ENCODE peak calls at places on chromosomes 4 and X, in ten cellular contexts. One of them, this sample, is unnamed.

GRCh38 chr4:184395451-184395917 is 78.9 kb downstream of the IRF2 start:
- DNase-seq in mesothelial cell of epicardium: no peak
- DNase-seq in MCF 10A: no peak
- DNase-seq in fibroblast of the aortic adventitia: no peak
- DNase-seq in GM10248: no peak
- DNase-seq in tibial nerve: no peak
- DNase-seq in GM13976: peak
- DNase-seq in brain microvascular endothelial cell: no peak
- DNase-seq in OCI-LY7: no peak
- DNase-seq in HCT116: no peak
- DNase-seq in this sample: no peak

GRCh38 chrX:47093248-47093647 is 15.0 kb downstream of the RGN start:
- DNase-seq in mesothelial cell of epicardium: no peak
- DNase-seq in MCF 10A: peak
- DNase-seq in fibroblast of the aortic adventitia: peak
- DNase-seq in GM10248: no peak
- DNase-seq in tibial nerve: no peak
- DNase-seq in GM13976: peak
- DNase-seq in brain microvascular endothelial cell: peak
- DNase-seq in OCI-LY7: peak
- DNase-seq in HCT116: peak
- DNase-seq in this sample: no peak

GRCh38 chr4:151402150-151402865 is 6.7 kb upstream of the FHIP1A start:
- DNase-seq in mesothelial cell of epicardium: no peak
- DNase-seq in MCF 10A: no peak
- DNase-seq in fibroblast of the aortic adventitia: no peak
- DNase-seq in GM10248: no peak
- DNase-seq in tibial nerve: no peak
- DNase-seq in GM13976: no peak
- DNase-seq in brain microvascular endothelial cell: no peak
- DNase-seq in OCI-LY7: no peak
- DNase-seq in HCT116: no peak
- DNase-seq in this sample: no peak

GRCh38 chr4:120589787-120590186 is 332.7 kb downstream of the PRDM5 start:
- DNase-seq in mesothelial cell of epicardium: no peak
- DNase-seq in MCF 10A: no peak
- DNase-seq in fibroblast of the aortic adventitia: no peak
- DNase-seq in GM10248: no peak
- DNase-seq in tibial nerve: no peak
- DNase-seq in GM13976: no peak
- DNase-seq in brain microvascular endothelial cell: no peak
- DNase-seq in OCI-LY7: no peak
- DNase-seq in HCT116: no peak
- DNase-seq in this sample: no peak

GRCh38 chr4:114598191-114599121 is at the start of gene UGT8:
- DNase-seq in mesothelial cell of epicardium: no peak
- DNase-seq in MCF 10A: peak
- DNase-seq in fibroblast of the aortic adventitia: peak
- DNase-seq in GM10248: peak
- DNase-seq in tibial nerve: peak
- DNase-seq in GM13976: peak
- DNase-seq in brain microvascular endothelial cell: no peak
- DNase-seq in OCI-LY7: peak
- DNase-seq in HCT116: peak
- DNase-seq in this sample: peak

GRCh38 chrX:104641176-104641575 is 75.2 kb downstream of the IL1RAPL2 start:
- DNase-seq in mesothelial cell of epicardium: no peak
- DNase-seq in MCF 10A: peak
- DNase-seq in fibroblast of the aortic adventitia: no peak
- DNase-seq in GM10248: no peak
- DNase-seq in tibial nerve: no peak
- DNase-seq in GM13976: no peak
- DNase-seq in brain microvascular endothelial cell: no peak
- DNase-seq in OCI-LY7: peak
- DNase-seq in HCT116: no peak
- DNase-seq in this sample: no peak

GRCh38 chrX:78989349-78989748 is 44.2 kb downstream of the P2RY10 start:
- DNase-seq in mesothelial cell of epicardium: no peak
- DNase-seq in MCF 10A: no peak
- DNase-seq in fibroblast of the aortic adventitia: no peak
- DNase-seq in GM10248: no peak
- DNase-seq in tibial nerve: no peak
- DNase-seq in GM13976: no peak
- DNase-seq in brain microvascular endothelial cell: no peak
- DNase-seq in OCI-LY7: no peak
- DNase-seq in HCT116: no peak
- DNase-seq in this sample: no peak

GRCh38 chr4:15118281-15118680 is 116.0 kb downstream of the CPEB2 start:
- DNase-seq in mesothelial cell of epicardium: no peak
- DNase-seq in MCF 10A: no peak
- DNase-seq in fibroblast of the aortic adventitia: no peak
- DNase-seq in GM10248: no peak
- DNase-seq in tibial nerve: no peak
- DNase-seq in GM13976: no peak
- DNase-seq in brain microvascular endothelial cell: no peak
- DNase-seq in OCI-LY7: no peak
- DNase-seq in HCT116: no peak
- DNase-seq in this sample: no peak

GRCh38 chr4:163587867-163588266 is 93.4 kb downstream of the TMA16 start:
- DNase-seq in mesothelial cell of epicardium: no peak
- DNase-seq in MCF 10A: no peak
- DNase-seq in fibroblast of the aortic adventitia: no peak
- DNase-seq in GM10248: peak
- DNase-seq in tibial nerve: no peak
- DNase-seq in GM13976: peak
- DNase-seq in brain microvascular endothelial cell: peak
- DNase-seq in OCI-LY7: peak
- DNase-seq in HCT116: no peak
- DNase-seq in this sample: no peak

GRCh38 chrX:23341452-23341851 is 6.8 kb downstream of the PTCHD1 start:
- DNase-seq in mesothelial cell of epicardium: no peak
- DNase-seq in MCF 10A: no peak
- DNase-seq in fibroblast of the aortic adventitia: no peak
- DNase-seq in GM10248: no peak
- DNase-seq in tibial nerve: no peak
- DNase-seq in GM13976: no peak
- DNase-seq in brain microvascular endothelial cell: no peak
- DNase-seq in OCI-LY7: no peak
- DNase-seq in HCT116: no peak
- DNase-seq in this sample: no peak

GRCh38 chrX:16368696-16369095 is 201.4 kb downstream of the MAGEB17 start:
- DNase-seq in mesothelial cell of epicardium: no peak
- DNase-seq in MCF 10A: no peak
- DNase-seq in fibroblast of the aortic adventitia: no peak
- DNase-seq in GM10248: no peak
- DNase-seq in tibial nerve: no peak
- DNase-seq in GM13976: no peak
- DNase-seq in brain microvascular endothelial cell: no peak
- DNase-seq in OCI-LY7: no peak
- DNase-seq in HCT116: no peak
- DNase-seq in this sample: no peak

GRCh38 chr4:168881754-168882153 is 128.3 kb downstream of the CBR4 start:
- DNase-seq in mesothelial cell of epicardium: no peak
- DNase-seq in MCF 10A: no peak
- DNase-seq in fibroblast of the aortic adventitia: no peak
- DNase-seq in GM10248: no peak
- DNase-seq in tibial nerve: no peak
- DNase-seq in GM13976: no peak
- DNase-seq in brain microvascular endothelial cell: no peak
- DNase-seq in OCI-LY7: no peak
- DNase-seq in HCT116: no peak
- DNase-seq in this sample: no peak

GRCh38 chr4:39539026-39539690 is 11.9 kb upstream of the UGDH start:
- DNase-seq in mesothelial cell of epicardium: no peak
- DNase-seq in MCF 10A: no peak
- DNase-seq in fibroblast of the aortic adventitia: no peak
- DNase-seq in GM10248: no peak
- DNase-seq in tibial nerve: no peak
- DNase-seq in GM13976: no peak
- DNase-seq in brain microvascular endothelial cell: peak
- DNase-seq in OCI-LY7: no peak
- DNase-seq in HCT116: no peak
- DNase-seq in this sample: no peak

GRCh38 chr4:76570141-76570989 is 135.3 kb downstream of the SHROOM3 start:
- DNase-seq in mesothelial cell of epicardium: no peak
- DNase-seq in MCF 10A: peak
- DNase-seq in fibroblast of the aortic adventitia: peak
- DNase-seq in GM10248: no peak
- DNase-seq in tibial nerve: no peak
- DNase-seq in GM13976: no peak
- DNase-seq in brain microvascular endothelial cell: peak
- DNase-seq in OCI-LY7: no peak
- DNase-seq in HCT116: no peak
- DNase-seq in this sample: no peak

GRCh38 chr4:1448589-1449420 is 42.6 kb upstream of the NKX1-1 start:
- DNase-seq in mesothelial cell of epicardium: no peak
- DNase-seq in MCF 10A: no peak
- DNase-seq in fibroblast of the aortic adventitia: no peak
- DNase-seq in GM10248: no peak
- DNase-seq in tibial nerve: no peak
- DNase-seq in GM13976: no peak
- DNase-seq in brain microvascular endothelial cell: no peak
- DNase-seq in OCI-LY7: no peak
- DNase-seq in HCT116: no peak
- DNase-seq in this sample: no peak

GRCh38 chrX:40867352-40867751 is 132.0 kb upstream of the MED14 start:
- DNase-seq in mesothelial cell of epicardium: no peak
- DNase-seq in MCF 10A: peak
- DNase-seq in fibroblast of the aortic adventitia: peak
- DNase-seq in GM10248: no peak
- DNase-seq in tibial nerve: no peak
- DNase-seq in GM13976: no peak
- DNase-seq in brain microvascular endothelial cell: no peak
- DNase-seq in OCI-LY7: no peak
- DNase-seq in HCT116: peak
- DNase-seq in this sample: no peak

GRCh38 chr4:113547487-113548042 is 214.0 kb downstream of the CAMK2D start:
- DNase-seq in mesothelial cell of epicardium: peak
- DNase-seq in MCF 10A: peak
- DNase-seq in fibroblast of the aortic adventitia: peak
- DNase-seq in GM10248: peak
- DNase-seq in tibial nerve: peak
- DNase-seq in GM13976: peak
- DNase-seq in brain microvascular endothelial cell: peak
- DNase-seq in OCI-LY7: peak
- DNase-seq in HCT116: peak
- DNase-seq in this sample: peak

GRCh38 chr4:26319467-26320158 is 1.2 kb upstream of the RBPJ start:
- DNase-seq in mesothelial cell of epicardium: peak
- DNase-seq in MCF 10A: peak
- DNase-seq in fibroblast of the aortic adventitia: peak
- DNase-seq in GM10248: peak
- DNase-seq in tibial nerve: peak
- DNase-seq in GM13976: peak
- DNase-seq in brain microvascular endothelial cell: peak
- DNase-seq in OCI-LY7: peak
- DNase-seq in HCT116: peak
- DNase-seq in this sample: peak
- TF ChIP-seq CTCF in mesothelial cell of epicardium: no peak
- TF ChIP-seq CTCF in MCF 10A: no peak
- TF ChIP-seq CTCF in fibroblast of the aortic adventitia: no peak
- TF ChIP-seq CTCF in GM10248: peak
- TF ChIP-seq CTCF in tibial nerve: no peak
- TF ChIP-seq CTCF in GM13976: peak
- TF ChIP-seq CTCF in brain microvascular endothelial cell: no peak
- TF ChIP-seq CTCF in OCI-LY7: peak
- TF ChIP-seq CTCF in HCT116: no peak
- TF ChIP-seq CTCF in this sample: no peak

GRCh38 chrX:30793075-30793766 is 95.8 kb downstream of the TAB3 start:
- DNase-seq in mesothelial cell of epicardium: no peak
- DNase-seq in MCF 10A: no peak
- DNase-seq in fibroblast of the aortic adventitia: no peak
- DNase-seq in GM10248: no peak
- DNase-seq in tibial nerve: no peak
- DNase-seq in GM13976: no peak
- DNase-seq in brain microvascular endothelial cell: no peak
- DNase-seq in OCI-LY7: no peak
- DNase-seq in HCT116: no peak
- DNase-seq in this sample: no peak
- TF ChIP-seq CTCF in mesothelial cell of epicardium: no peak
- TF ChIP-seq CTCF in MCF 10A: no peak
- TF ChIP-seq CTCF in fibroblast of the aortic adventitia: no peak
- TF ChIP-seq CTCF in GM10248: no peak
- TF ChIP-seq CTCF in tibial nerve: no peak
- TF ChIP-seq CTCF in GM13976: no peak
- TF ChIP-seq CTCF in brain microvascular endothelial cell: no peak
- TF ChIP-seq CTCF in OCI-LY7: no peak
- TF ChIP-seq CTCF in HCT116: no peak
- TF ChIP-seq CTCF in this sample: no peak

DNA sequence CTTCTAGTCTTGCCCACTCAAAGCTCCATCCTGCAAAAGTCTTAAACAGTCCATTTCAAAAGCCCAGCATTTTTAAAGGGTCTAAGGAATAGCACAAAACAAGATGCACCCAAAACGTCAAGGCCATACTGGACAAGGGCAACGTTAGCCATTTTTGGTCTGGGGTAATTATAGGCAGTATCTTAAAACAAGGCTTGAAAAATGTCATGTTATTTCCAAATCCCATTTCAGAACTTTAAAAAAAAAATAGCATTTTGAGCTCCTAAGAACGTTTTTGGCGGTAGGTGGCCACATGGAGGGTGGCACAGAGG is 584 bp upstream of the TMEM165 start:
- DNase-seq in mesothelial cell of epicardium: no peak
- DNase-seq in MCF 10A: no peak
- DNase-seq in fibroblast of the aortic adventitia: no peak
- DNase-seq in GM10248: no peak
- DNase-seq in tibial nerve: no peak
- DNase-seq in GM13976: no peak
- DNase-seq in brain microvascular endothelial cell: no peak
- DNase-seq in OCI-LY7: no peak
- DNase-seq in HCT116: no peak
- DNase-seq in this sample: no peak
- TF ChIP-seq CTCF in mesothelial cell of epicardium: no peak
- TF ChIP-seq CTCF in MCF 10A: no peak
- TF ChIP-seq CTCF in fibroblast of the aortic adventitia: peak
- TF ChIP-seq CTCF in GM10248: no peak
- TF ChIP-seq CTCF in tibial nerve: no peak
- TF ChIP-seq CTCF in GM13976: no peak
- TF ChIP-seq CTCF in brain microvascular endothelial cell: no peak
- TF ChIP-seq CTCF in OCI-LY7: peak
- TF ChIP-seq CTCF in HCT116: peak
- TF ChIP-seq CTCF in this sample: no peak

GRCh38 chrX:55841962-55842752 is 124.6 kb downstream of the RRAGB start:
- DNase-seq in mesothelial cell of epicardium: no peak
- DNase-seq in MCF 10A: no peak
- DNase-seq in fibroblast of the aortic adventitia: no peak
- DNase-seq in GM10248: no peak
- DNase-seq in tibial nerve: no peak
- DNase-seq in GM13976: no peak
- DNase-seq in brain microvascular endothelial cell: no peak
- DNase-seq in OCI-LY7: no peak
- DNase-seq in HCT116: no peak
- DNase-seq in this sample: no peak

DNA sequence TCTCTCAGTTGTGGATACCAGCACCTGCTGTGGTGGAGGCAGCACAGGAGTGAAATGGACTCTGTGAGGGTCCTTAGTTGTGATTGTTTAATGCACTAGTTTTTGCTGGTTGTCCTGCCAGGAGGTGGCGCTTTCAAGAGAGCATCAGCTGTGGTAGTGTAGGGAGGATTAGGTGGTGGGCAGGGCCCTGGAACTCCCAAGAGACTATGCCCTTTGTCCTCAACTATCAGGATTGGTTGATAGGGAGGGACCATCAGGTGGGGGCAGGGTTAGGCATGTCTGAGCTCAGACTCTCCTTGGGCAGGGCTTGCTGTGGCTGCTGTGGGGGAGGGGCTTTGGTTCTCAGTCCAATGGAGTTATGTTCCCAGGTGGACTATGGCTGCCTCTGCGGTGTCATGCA is 121.9 kb downstream of the RRAGB start:
- DNase-seq in mesothelial cell of epicardium: no peak
- DNase-seq in MCF 10A: no peak
- DNase-seq in fibroblast of the aortic adventitia: no peak
- DNase-seq in GM10248: no peak
- DNase-seq in tibial nerve: no peak
- DNase-seq in GM13976: no peak
- DNase-seq in brain microvascular endothelial cell: no peak
- DNase-seq in OCI-LY7: no peak
- DNase-seq in HCT116: no peak
- DNase-seq in this sample: no peak
- TF ChIP-seq CTCF in mesothelial cell of epicardium: no peak
- TF ChIP-seq CTCF in MCF 10A: no peak
- TF ChIP-seq CTCF in fibroblast of the aortic adventitia: no peak
- TF ChIP-seq CTCF in GM10248: no peak
- TF ChIP-seq CTCF in tibial nerve: no peak
- TF ChIP-seq CTCF in GM13976: no peak
- TF ChIP-seq CTCF in brain microvascular endothelial cell: no peak
- TF ChIP-seq CTCF in OCI-LY7: peak
- TF ChIP-seq CTCF in HCT116: no peak
- TF ChIP-seq CTCF in this sample: no peak

This sample was measured in psoas muscle.